ENCODE peak calls at places on chromosomes 7 and 10, in four cellular contexts. One of them, this sample, is unnamed.

GRCh38 chr7:116316838-116317612 is 106.7 kb downstream of the TES start:
- DNase-seq in left lung: no peak
- DNase-seq in GM20000: peak; percentile 28
- DNase-seq in psoas muscle: no peak
- DNase-seq in this sample: peak; percentile 29

GRCh38 chr7:135117096-135117495 is 30.8 kb upstream of the TMEM140 start:
- DNase-seq in left lung: no peak
- DNase-seq in GM20000: no peak
- DNase-seq in psoas muscle: no peak
- DNase-seq in this sample: no peak

GRCh38 chr7:5428470-5429252 is 5.0 kb upstream of the TNRC18 start:
- DNase-seq in left lung: peak; percentile 81
- DNase-seq in GM20000: no peak
- DNase-seq in psoas muscle: peak; percentile 86
- DNase-seq in this sample: no peak

GRCh38 chr7:25995893-25996529 is 156.0 kb upstream of the NFE2L3 start:
- DNase-seq in left lung: no peak
- DNase-seq in GM20000: no peak
- DNase-seq in psoas muscle: no peak
- DNase-seq in this sample: no peak

GRCh38 chr10:3233486-3233990 is 61.0 kb upstream of the PITRM1 start:
- DNase-seq in left lung: no peak
- DNase-seq in GM20000: no peak
- DNase-seq in psoas muscle: no peak
- DNase-seq in this sample: no peak

GRCh38 chr7:18053177-18053928 is 25.7 kb upstream of the PRPS1L1 start:
- DNase-seq in left lung: no peak
- DNase-seq in GM20000: no peak
- DNase-seq in psoas muscle: no peak
- DNase-seq in this sample: no peak

GRCh38 chr10:112984756-112985155 is 34.7 kb downstream of the TCF7L2 start:
- DNase-seq in left lung: no peak
- DNase-seq in GM20000: no peak
- DNase-seq in psoas muscle: no peak
- DNase-seq in this sample: no peak

GRCh38 chr7:138226001-138226476 is 149.8 kb downstream of the AKR1D1 start:
- DNase-seq in left lung: no peak
- DNase-seq in GM20000: no peak
- DNase-seq in psoas muscle: no peak
- DNase-seq in this sample: no peak

GRCh38 chr7:27171636-27172387 is 2.3 kb downstream of the HOXA10 start:
- DNase-seq in left lung: no peak
- DNase-seq in GM20000: no peak
- DNase-seq in psoas muscle: peak; percentile 49
- DNase-seq in this sample: no peak

GRCh38 chr7:107687656-107688055 is 27.0 kb downstream of the SLC26A4 start:
- DNase-seq in left lung: no peak
- DNase-seq in GM20000: no peak
- DNase-seq in psoas muscle: no peak
- DNase-seq in this sample: no peak

GRCh38 chr7:24337180-24337579 is 53.2 kb downstream of the NPY start:
- DNase-seq in left lung: no peak
- DNase-seq in GM20000: no peak
- DNase-seq in psoas muscle: no peak
- DNase-seq in this sample: no peak

GRCh38 chr10:87960230-87960629 is 96.8 kb downstream of the PTEN start:
- DNase-seq in left lung: no peak
- DNase-seq in GM20000: no peak
- DNase-seq in psoas muscle: no peak
- DNase-seq in this sample: no peak

GRCh38 chr10:29598861-29599311 is 35.9 kb downstream of the SVIL start:
- DNase-seq in left lung: no peak
- DNase-seq in GM20000: no peak
- DNase-seq in psoas muscle: peak; percentile 70
- DNase-seq in this sample: no peak

DNA sequence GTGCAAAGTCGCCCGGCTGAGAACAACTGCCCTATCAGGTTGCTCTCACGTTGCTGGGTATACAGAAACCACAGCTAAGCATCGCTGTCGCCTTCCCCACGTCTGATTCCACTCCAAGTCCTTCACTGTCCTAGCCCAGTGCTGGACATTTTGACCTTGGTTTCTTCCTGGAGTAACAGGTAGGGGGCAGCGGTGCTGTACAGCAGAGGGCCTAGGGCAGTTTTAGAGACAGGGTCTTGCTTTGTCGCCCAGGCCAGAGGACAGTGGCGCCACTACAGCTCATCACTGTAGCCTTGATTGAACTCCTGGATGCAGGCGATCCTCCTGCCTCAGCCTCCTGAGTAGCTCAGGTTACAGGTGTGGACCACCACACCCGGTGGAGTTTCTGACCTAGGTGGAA is 2.6 kb downstream of the CLDN15 start:
- DNase-seq in left lung: no peak
- DNase-seq in GM20000: no peak
- DNase-seq in psoas muscle: no peak
- DNase-seq in this sample: no peak
- TF ChIP-seq CTCF in left lung: no peak
- TF ChIP-seq CTCF in GM20000: no peak
- TF ChIP-seq CTCF in psoas muscle: peak; percentile 20
- TF ChIP-seq CTCF in this sample: no peak

DNA sequence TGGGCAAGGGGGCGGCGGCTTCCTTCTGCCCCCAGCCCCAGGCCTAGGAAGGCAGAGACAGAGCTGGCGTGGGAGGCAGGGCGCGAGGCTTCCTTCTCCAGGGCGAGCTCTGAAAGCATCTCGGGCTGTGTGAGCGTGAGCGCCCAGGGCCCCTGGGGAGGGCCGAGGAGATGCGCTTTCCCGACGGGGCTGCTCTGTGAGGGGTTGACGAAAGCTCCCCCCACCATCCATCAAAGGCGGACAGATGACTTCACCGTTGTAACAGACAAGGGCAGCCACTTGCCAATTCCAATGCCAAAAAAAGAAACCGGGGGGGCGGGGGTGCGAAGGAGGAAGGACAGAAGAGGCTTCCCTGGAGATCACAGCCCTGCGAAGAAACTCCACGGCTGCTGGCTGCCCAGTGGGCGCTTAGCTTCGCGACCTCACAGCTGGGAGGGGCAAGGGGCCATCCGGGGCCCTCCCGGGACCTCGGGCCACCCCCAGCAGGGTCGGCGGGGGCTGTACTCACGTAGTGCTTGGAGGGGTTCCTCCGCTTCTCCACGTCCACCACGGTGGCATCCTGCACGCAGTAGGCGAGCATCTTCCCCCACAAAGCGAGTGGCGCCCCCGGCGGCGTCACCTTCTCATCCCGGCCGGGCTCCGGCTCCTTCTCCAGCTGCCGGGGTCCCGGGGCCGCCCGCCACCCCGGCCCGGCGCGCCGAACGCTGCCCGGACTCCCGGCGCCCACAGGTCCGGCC is 521 bp downstream of the SH3PXD2A start:
- DNase-seq in left lung: no peak
- DNase-seq in GM20000: peak; percentile 46
- DNase-seq in psoas muscle: peak; percentile 77
- DNase-seq in this sample: peak; percentile 51
- TF ChIP-seq CTCF in left lung: peak; percentile 7
- TF ChIP-seq CTCF in GM20000: no peak
- TF ChIP-seq CTCF in psoas muscle: no peak
- TF ChIP-seq CTCF in this sample: peak; percentile 21

GRCh38 chr10:94420516-94420915 is 18.2 kb downstream of the TBC1D12 start:
- DNase-seq in left lung: no peak
- DNase-seq in GM20000: no peak
- DNase-seq in psoas muscle: no peak
- DNase-seq in this sample: no peak
- TF ChIP-seq CTCF in left lung: no peak
- TF ChIP-seq CTCF in GM20000: no peak
- TF ChIP-seq CTCF in psoas muscle: no peak
- TF ChIP-seq CTCF in this sample: no peak

GRCh38 chr10:124387078-124387874 is 31.4 kb downstream of the OAT start:
- DNase-seq in left lung: no peak
- DNase-seq in GM20000: no peak
- DNase-seq in psoas muscle: no peak
- DNase-seq in this sample: no peak
- TF ChIP-seq CTCF in left lung: no peak
- TF ChIP-seq CTCF in GM20000: peak; percentile 16
- TF ChIP-seq CTCF in psoas muscle: no peak
- TF ChIP-seq CTCF in this sample: no peak

GRCh38 chr7:15525652-15526263 is 36.1 kb downstream of the AGMO start:
- DNase-seq in left lung: peak; percentile 56
- DNase-seq in GM20000: no peak
- DNase-seq in psoas muscle: no peak
- DNase-seq in this sample: no peak

DNA sequence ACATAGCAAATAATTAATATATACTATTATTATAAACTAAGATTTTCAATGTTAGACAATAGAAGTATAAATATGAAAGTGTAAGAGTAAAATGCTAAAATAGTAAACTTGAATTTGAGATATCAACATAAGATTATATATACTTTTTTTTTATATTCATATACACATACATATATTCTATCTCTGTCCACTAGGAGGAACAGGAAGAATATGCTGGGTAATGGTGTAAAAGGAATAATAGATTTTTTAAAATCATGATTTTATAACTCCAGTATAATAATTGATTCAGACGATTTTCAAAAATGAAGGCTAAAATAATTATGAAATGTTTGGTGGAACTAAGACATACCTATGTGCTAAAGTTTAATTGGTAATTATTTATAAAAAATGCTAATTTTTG is 37.7 kb downstream of the AGMO start:
- DNase-seq in left lung: no peak
- DNase-seq in GM20000: no peak
- DNase-seq in psoas muscle: no peak
- DNase-seq in this sample: no peak
- TF ChIP-seq CTCF in left lung: no peak
- TF ChIP-seq CTCF in GM20000: no peak
- TF ChIP-seq CTCF in psoas muscle: no peak
- TF ChIP-seq CTCF in this sample: no peak

GRCh38 chr10:75233444-75234016 is 2.2 kb downstream of the COMTD1 start:
- DNase-seq in left lung: no peak
- DNase-seq in GM20000: no peak
- DNase-seq in psoas muscle: peak; percentile 56
- DNase-seq in this sample: no peak

GRCh38 chr10:75234017-75234682 is 1.6 kb downstream of the COMTD1 start:
- DNase-seq in left lung: peak; percentile 100
- DNase-seq in GM20000: peak; percentile 98
- DNase-seq in psoas muscle: peak; percentile 96
- DNase-seq in this sample: peak; percentile 98

GRCh38 chr10:75235375-75236177 is at the start of gene COMTD1:
- DNase-seq in left lung: peak; percentile 100
- DNase-seq in GM20000: peak; percentile 95
- DNase-seq in psoas muscle: peak; percentile 97
- DNase-seq in this sample: peak; percentile 96

GRCh38 chr10:75236178-75236825 is 545 bp upstream of the COMTD1 start:
- DNase-seq in left lung: no peak
- DNase-seq in GM20000: no peak
- DNase-seq in psoas muscle: no peak
- DNase-seq in this sample: no peak

GRCh38 chr10:75234683-75235374 is 928 bp downstream of the COMTD1 start:
- DNase-seq in left lung: peak; percentile 88
- DNase-seq in GM20000: no peak
- DNase-seq in psoas muscle: peak; percentile 64
- DNase-seq in this sample: no peak
- TF ChIP-seq CTCF in left lung: no peak
- TF ChIP-seq CTCF in GM20000: peak; percentile 3
- TF ChIP-seq CTCF in psoas muscle: no peak
- TF ChIP-seq CTCF in this sample: peak; percentile 28

DNA sequence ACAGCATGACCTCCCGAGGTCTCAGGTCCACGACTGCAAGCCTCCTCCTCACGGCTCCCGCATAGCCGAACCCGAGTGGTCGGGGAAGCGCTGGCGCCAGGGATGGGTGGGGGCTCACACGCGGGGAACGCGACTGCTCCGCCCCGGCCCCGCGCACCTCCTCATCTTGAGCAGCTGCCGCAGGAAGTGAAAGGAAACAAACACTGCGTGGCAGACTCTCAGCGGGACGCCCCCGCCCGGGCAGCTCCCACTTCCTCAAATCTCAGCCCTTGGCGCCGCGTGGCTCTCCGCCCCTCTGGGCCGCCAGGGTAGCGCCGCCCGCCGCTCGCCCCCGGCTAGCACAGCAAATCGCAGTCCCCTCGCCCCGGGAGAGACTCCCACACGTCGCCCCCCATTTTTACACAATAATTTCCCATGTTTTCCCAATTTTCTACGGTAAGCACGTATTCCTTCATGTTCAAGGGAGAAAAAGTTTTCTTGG is at the start of gene TMEM243:
- DNase-seq in left lung: peak; percentile 97
- DNase-seq in GM20000: peak; percentile 90
- DNase-seq in psoas muscle: peak; percentile 86
- DNase-seq in this sample: peak; percentile 89
- TF ChIP-seq CTCF in left lung: peak; percentile 6
- TF ChIP-seq CTCF in GM20000: peak; percentile 18
- TF ChIP-seq CTCF in psoas muscle: no peak
- TF ChIP-seq CTCF in this sample: peak; percentile 50